ENCODE peak calls at places on chromosomes 3 and 15, in ten cellular contexts. One of them, this sample, is unnamed.

GRCh38 chr3:13107661-13108060 is 34.4 kb upstream of the IQSEC1 start:
- DNase-seq in activated naive CD4-positive, alpha-beta T cell treated with anti-CD3 and anti-CD28 coated beads, Interleukin-2, amount 10 ng/mL, durations not matched to agents 7 days and 5 days: no peak
- DNase-seq in activated naive CD8-positive, alpha-beta T cell treated with anti-CD3 and anti-CD28 coated beads, Interleukin-2, amount 50 U/mL, for 24 hours: no peak
- DNase-seq in Peyer's patch: no peak
- DNase-seq in fibroblast of mammary gland: no peak
- DNase-seq in AG08395: no peak
- DNase-seq in thoracic aorta: no peak
- DNase-seq in NCI-H2171 treated with DMSO at 0.1 percent for 48 hours: no peak
- DNase-seq in substantia nigra: no peak
- DNase-seq in effector memory CD8-positive, alpha-beta T cell: no peak
- DNase-seq in this sample: no peak

GRCh38 chr15:25664761-25665160 is 198.4 kb downstream of the ATP10A start:
- DNase-seq in effector memory CD8-positive, alpha-beta T cell: no peak
- DNase-seq in AG08395: peak; percentile 48
- DNase-seq in fibroblast of mammary gland: peak; percentile 66
- DNase-seq in activated naive CD8-positive, alpha-beta T cell treated with anti-CD3 and anti-CD28 coated beads, Interleukin-2, amount 50 U/mL, for 24 hours: no peak
- DNase-seq in Peyer's patch: no peak
- DNase-seq in substantia nigra: no peak
- DNase-seq in thoracic aorta: no peak
- DNase-seq in activated naive CD4-positive, alpha-beta T cell treated with anti-CD3 and anti-CD28 coated beads, Interleukin-2, amount 10 ng/mL, durations not matched to agents 7 days and 5 days: no peak
- DNase-seq in NCI-H2171 treated with DMSO at 0.1 percent for 48 hours: no peak
- DNase-seq in this sample: no peak

GRCh38 chr3:107966261-107966660 is 124.6 kb downstream of the CD47 start:
- DNase-seq in substantia nigra: no peak
- DNase-seq in thoracic aorta: no peak
- DNase-seq in activated naive CD4-positive, alpha-beta T cell treated with anti-CD3 and anti-CD28 coated beads, Interleukin-2, amount 10 ng/mL, durations not matched to agents 7 days and 5 days: no peak
- DNase-seq in AG08395: no peak
- DNase-seq in effector memory CD8-positive, alpha-beta T cell: no peak
- DNase-seq in NCI-H2171 treated with DMSO at 0.1 percent for 48 hours: no peak
- DNase-seq in fibroblast of mammary gland: no peak
- DNase-seq in activated naive CD8-positive, alpha-beta T cell treated with anti-CD3 and anti-CD28 coated beads, Interleukin-2, amount 50 U/mL, for 24 hours: no peak
- DNase-seq in Peyer's patch: no peak
- DNase-seq in this sample: no peak

GRCh38 chr3:62558549-62559112 is 185.3 kb upstream of the FEZF2 start:
- DNase-seq in activated naive CD8-positive, alpha-beta T cell treated with anti-CD3 and anti-CD28 coated beads, Interleukin-2, amount 50 U/mL, for 24 hours: no peak
- DNase-seq in effector memory CD8-positive, alpha-beta T cell: no peak
- DNase-seq in thoracic aorta: no peak
- DNase-seq in fibroblast of mammary gland: peak; percentile 39
- DNase-seq in NCI-H2171 treated with DMSO at 0.1 percent for 48 hours: no peak
- DNase-seq in substantia nigra: no peak
- DNase-seq in AG08395: peak; percentile 7
- DNase-seq in activated naive CD4-positive, alpha-beta T cell treated with anti-CD3 and anti-CD28 coated beads, Interleukin-2, amount 10 ng/mL, durations not matched to agents 7 days and 5 days: no peak
- DNase-seq in Peyer's patch: no peak
- DNase-seq in this sample: no peak

GRCh38 chr15:90644946-90645725 is 72.0 kb upstream of the BLM start:
- DNase-seq in fibroblast of mammary gland: no peak
- DNase-seq in thoracic aorta: no peak
- DNase-seq in NCI-H2171 treated with DMSO at 0.1 percent for 48 hours: peak; percentile 51
- DNase-seq in effector memory CD8-positive, alpha-beta T cell: no peak
- DNase-seq in Peyer's patch: no peak
- DNase-seq in activated naive CD4-positive, alpha-beta T cell treated with anti-CD3 and anti-CD28 coated beads, Interleukin-2, amount 10 ng/mL, durations not matched to agents 7 days and 5 days: peak; percentile 19
- DNase-seq in substantia nigra: no peak
- DNase-seq in AG08395: no peak
- DNase-seq in activated naive CD8-positive, alpha-beta T cell treated with anti-CD3 and anti-CD28 coated beads, Interleukin-2, amount 50 U/mL, for 24 hours: no peak
- DNase-seq in this sample: no peak

GRCh38 chr3:50210510-50211367 is 5.7 kb downstream of the SLC38A3 start:
- DNase-seq in activated naive CD8-positive, alpha-beta T cell treated with anti-CD3 and anti-CD28 coated beads, Interleukin-2, amount 50 U/mL, for 24 hours: no peak
- DNase-seq in thoracic aorta: no peak
- DNase-seq in substantia nigra: no peak
- DNase-seq in activated naive CD4-positive, alpha-beta T cell treated with anti-CD3 and anti-CD28 coated beads, Interleukin-2, amount 10 ng/mL, durations not matched to agents 7 days and 5 days: no peak
- DNase-seq in effector memory CD8-positive, alpha-beta T cell: no peak
- DNase-seq in NCI-H2171 treated with DMSO at 0.1 percent for 48 hours: no peak
- DNase-seq in Peyer's patch: no peak
- DNase-seq in fibroblast of mammary gland: no peak
- DNase-seq in AG08395: no peak
- DNase-seq in this sample: no peak

GRCh38 chr3:99962703-99963102 is 145.0 kb downstream of the CMSS1 start:
- DNase-seq in AG08395: peak; percentile 50
- DNase-seq in NCI-H2171 treated with DMSO at 0.1 percent for 48 hours: no peak
- DNase-seq in effector memory CD8-positive, alpha-beta T cell: no peak
- DNase-seq in fibroblast of mammary gland: peak; percentile 73
- DNase-seq in activated naive CD4-positive, alpha-beta T cell treated with anti-CD3 and anti-CD28 coated beads, Interleukin-2, amount 10 ng/mL, durations not matched to agents 7 days and 5 days: no peak
- DNase-seq in substantia nigra: no peak
- DNase-seq in thoracic aorta: no peak
- DNase-seq in Peyer's patch: no peak
- DNase-seq in activated naive CD8-positive, alpha-beta T cell treated with anti-CD3 and anti-CD28 coated beads, Interleukin-2, amount 50 U/mL, for 24 hours: no peak
- DNase-seq in this sample: no peak

GRCh38 chr3:25855281-25855680 is 65.4 kb downstream of the OXSM start:
- DNase-seq in NCI-H2171 treated with DMSO at 0.1 percent for 48 hours: no peak
- DNase-seq in activated naive CD8-positive, alpha-beta T cell treated with anti-CD3 and anti-CD28 coated beads, Interleukin-2, amount 50 U/mL, for 24 hours: no peak
- DNase-seq in substantia nigra: no peak
- DNase-seq in AG08395: no peak
- DNase-seq in fibroblast of mammary gland: no peak
- DNase-seq in effector memory CD8-positive, alpha-beta T cell: no peak
- DNase-seq in thoracic aorta: no peak
- DNase-seq in activated naive CD4-positive, alpha-beta T cell treated with anti-CD3 and anti-CD28 coated beads, Interleukin-2, amount 10 ng/mL, durations not matched to agents 7 days and 5 days: no peak
- DNase-seq in Peyer's patch: no peak
- DNase-seq in this sample: no peak

GRCh38 chr15:79440355-79440908 is 8.3 kb downstream of the MINAR1 start:
- DNase-seq in thoracic aorta: no peak
- DNase-seq in activated naive CD8-positive, alpha-beta T cell treated with anti-CD3 and anti-CD28 coated beads, Interleukin-2, amount 50 U/mL, for 24 hours: no peak
- DNase-seq in activated naive CD4-positive, alpha-beta T cell treated with anti-CD3 and anti-CD28 coated beads, Interleukin-2, amount 10 ng/mL, durations not matched to agents 7 days and 5 days: no peak
- DNase-seq in NCI-H2171 treated with DMSO at 0.1 percent for 48 hours: no peak
- DNase-seq in substantia nigra: no peak
- DNase-seq in fibroblast of mammary gland: no peak
- DNase-seq in Peyer's patch: no peak
- DNase-seq in effector memory CD8-positive, alpha-beta T cell: no peak
- DNase-seq in AG08395: no peak
- DNase-seq in this sample: no peak

GRCh38 chr15:74228723-74229081 is 7.4 kb upstream of the CCDC33 start:
- DNase-seq in AG08395: no peak
- DNase-seq in activated naive CD4-positive, alpha-beta T cell treated with anti-CD3 and anti-CD28 coated beads, Interleukin-2, amount 10 ng/mL, durations not matched to agents 7 days and 5 days: no peak
- DNase-seq in Peyer's patch: no peak
- DNase-seq in NCI-H2171 treated with DMSO at 0.1 percent for 48 hours: peak; percentile 25
- DNase-seq in activated naive CD8-positive, alpha-beta T cell treated with anti-CD3 and anti-CD28 coated beads, Interleukin-2, amount 50 U/mL, for 24 hours: no peak
- DNase-seq in effector memory CD8-positive, alpha-beta T cell: no peak
- DNase-seq in fibroblast of mammary gland: no peak
- DNase-seq in thoracic aorta: no peak
- DNase-seq in substantia nigra: no peak
- DNase-seq in this sample: no peak

GRCh38 chr3:122063908-122064307 is 8.7 kb downstream of the CD86 start:
- DNase-seq in thoracic aorta: no peak
- DNase-seq in AG08395: no peak
- DNase-seq in Peyer's patch: no peak
- DNase-seq in effector memory CD8-positive, alpha-beta T cell: no peak
- DNase-seq in NCI-H2171 treated with DMSO at 0.1 percent for 48 hours: no peak
- DNase-seq in substantia nigra: no peak
- DNase-seq in activated naive CD8-positive, alpha-beta T cell treated with anti-CD3 and anti-CD28 coated beads, Interleukin-2, amount 50 U/mL, for 24 hours: no peak
- DNase-seq in activated naive CD4-positive, alpha-beta T cell treated with anti-CD3 and anti-CD28 coated beads, Interleukin-2, amount 10 ng/mL, durations not matched to agents 7 days and 5 days: no peak
- DNase-seq in fibroblast of mammary gland: no peak
- DNase-seq in this sample: no peak